ENCODE peak calls at places on chromosomes 2 and 18, in five cellular contexts. V is HepG2, F is K562, C is GM12878, Z is upper lobe of left lung. W is an unnamed sample.

GRCh38 chr2:22957441-22957840 is 427.5 kb upstream of the KLHL29 start:
- ATAC-seq in V (no peak), F (no peak), C (no peak), Z (no peak), W (no peak)

GRCh38 chr2:144201126-144201525 is 318.8 kb downstream of the ZEB2 start:
- ATAC-seq in V (no peak), F (no peak), C (no peak), Z (no peak), W (no peak)

GRCh38 chr18:74526478-74526877 is 7.8 kb upstream of the CNDP1 start:
- ATAC-seq in V (no peak), F (no peak), C (no peak), Z (no peak), W (no peak)

GRCh38 chr2:218445602-218446001 is 26.7 kb downstream of the VIL1 start:
- ATAC-seq in V (no peak), F (no peak), C (no peak), Z (no peak), W (no peak)

GRCh38 chr2:239285071-239285931 is 115.5 kb downstream of the HDAC4 start:
- ATAC-seq in V (peak), F (peak), C (peak), Z (peak), W (peak)

GRCh38 chr2:38791747-38792146 is 13.7 kb downstream of the GEMIN6 start:
- ATAC-seq in V (no peak), F (no peak), C (no peak), Z (no peak), W (no peak)

GRCh38 chr2:232655392-232655791 is 22.0 kb downstream of the EFHD1 start:
- ATAC-seq in V (no peak), F (no peak), C (no peak), Z (no peak), W (peak)

GRCh38 chr2:217142649-217143266 is 282.9 kb upstream of the TNP1 start:
- ATAC-seq in V (peak), F (peak), C (no peak), Z (no peak), W (no peak)

GRCh38 chr2:160457588-160457987 is 36.0 kb downstream of the RBMS1 start:
- ATAC-seq in V (no peak), F (no peak), C (peak), Z (no peak), W (no peak)

GRCh38 chr18:63977040-63977439 is 7.2 kb downstream of the SERPINB8 start:
- ATAC-seq in V (no peak), F (no peak), C (no peak), Z (no peak), W (no peak)

GRCh38 chr2:42191285-42192009 is 22.3 kb downstream of the EML4 start:
- ATAC-seq in V (peak), F (no peak), C (no peak), Z (no peak), W (no peak)

GRCh38 chr18:21958256-21958655 is 211.1 kb upstream of the GATA6 start:
- ATAC-seq in V (peak), F (no peak), C (no peak), Z (no peak), W (no peak)

DNA sequence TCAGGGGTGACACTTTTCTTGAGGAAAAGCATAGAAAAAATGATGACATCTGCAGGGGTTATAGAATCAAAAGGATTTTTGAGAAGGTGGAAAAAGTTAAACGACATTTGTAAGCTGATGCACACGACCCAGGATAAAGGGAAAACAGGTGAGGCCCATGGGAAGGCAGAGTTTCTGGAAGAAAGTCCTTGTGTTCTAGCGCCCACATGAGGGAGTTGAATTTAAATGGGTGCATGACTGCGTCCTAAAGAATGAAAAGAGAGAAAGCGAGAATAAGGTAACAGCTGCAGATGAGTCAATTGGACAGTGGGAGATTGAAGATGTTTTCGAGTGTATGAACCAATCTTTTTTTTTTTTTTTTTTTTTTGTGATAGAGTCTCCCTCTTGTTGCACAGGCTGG is 158.1 kb downstream of the GALR1 start:
- ATAC-seq in V (no peak), F (no peak), C (no peak), Z (no peak), W (no peak)
- TF ChIP-seq CTCF in V (peak), F (no peak), C (no peak), Z (no peak), W (no peak)

DNA sequence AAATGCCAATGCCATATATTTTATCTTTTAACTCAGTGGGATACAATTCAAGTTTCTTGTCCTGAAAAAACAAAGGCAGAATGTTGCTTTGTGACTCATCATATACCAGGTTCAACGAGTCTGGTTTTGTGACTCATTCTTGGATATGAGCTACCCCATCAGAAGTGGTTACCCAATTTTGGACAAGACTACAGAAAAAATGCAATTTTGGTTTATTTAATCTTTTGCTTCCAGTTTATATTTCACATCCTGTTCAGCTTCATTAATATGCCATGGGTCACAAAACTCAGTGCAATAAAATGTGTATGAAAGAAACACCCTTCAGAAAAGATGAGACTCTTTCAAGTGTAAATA is 25.0 kb downstream of the FN1 start:
- ATAC-seq in V (no peak), F (no peak), C (peak), Z (no peak), W (peak)
- TF ChIP-seq EP300 in V (peak), F (no peak), C (no peak), Z (no peak), W (no peak)

GRCh38 chr2:187390891-187391290 is 57.2 kb downstream of the CALCRL start:
- ATAC-seq in V (no peak), F (no peak), C (no peak), Z (no peak), W (no peak)

GRCh38 chr2:187397870-187398269 is 50.2 kb downstream of the CALCRL start:
- ATAC-seq in V (no peak), F (no peak), C (no peak), Z (no peak), W (no peak)

GRCh38 chr2:187395276-187396015 is 52.6 kb downstream of the CALCRL start:
- ATAC-seq in V (no peak), F (no peak), C (no peak), Z (no peak), W (no peak)
- TF ChIP-seq POLR2AphosphoS5 in V (no peak), F (no peak), C (no peak), Z (no peak), W (no peak)

GRCh38 chr2:32900246-32901000 is 46.3 kb upstream of the LTBP1 start:
- ATAC-seq in V (peak), F (peak), C (no peak), Z (no peak), W (no peak)
- TF ChIP-seq CTCF in V (no peak), F (no peak), C (no peak), Z (no peak), W (no peak)

DNA sequence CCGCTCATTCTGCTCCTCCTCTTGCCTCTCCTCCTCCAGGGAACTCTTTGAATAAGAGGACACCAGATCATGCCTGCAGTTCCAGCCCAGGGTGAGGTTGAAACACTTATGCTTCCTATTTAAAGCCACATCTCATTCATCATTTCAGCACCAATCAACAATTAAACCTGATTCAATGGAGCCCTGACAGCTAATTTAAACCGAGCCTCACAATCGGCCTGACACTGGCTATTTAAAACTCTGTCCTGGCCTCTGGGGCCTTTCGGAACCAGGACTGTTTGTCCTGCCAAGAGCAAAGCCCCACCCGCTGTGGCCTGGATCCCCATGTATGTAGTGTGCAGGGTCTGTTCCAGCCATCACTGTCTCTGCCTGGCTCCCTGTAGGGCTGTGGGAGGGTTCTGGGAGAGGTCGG is 97.5 kb downstream of the MCFD2 start:
- ATAC-seq in V (no peak), F (no peak), C (no peak), Z (peak), W (peak)
- TF ChIP-seq EP300 in V (no peak), F (no peak), C (no peak), Z (peak), W (peak)

DNA sequence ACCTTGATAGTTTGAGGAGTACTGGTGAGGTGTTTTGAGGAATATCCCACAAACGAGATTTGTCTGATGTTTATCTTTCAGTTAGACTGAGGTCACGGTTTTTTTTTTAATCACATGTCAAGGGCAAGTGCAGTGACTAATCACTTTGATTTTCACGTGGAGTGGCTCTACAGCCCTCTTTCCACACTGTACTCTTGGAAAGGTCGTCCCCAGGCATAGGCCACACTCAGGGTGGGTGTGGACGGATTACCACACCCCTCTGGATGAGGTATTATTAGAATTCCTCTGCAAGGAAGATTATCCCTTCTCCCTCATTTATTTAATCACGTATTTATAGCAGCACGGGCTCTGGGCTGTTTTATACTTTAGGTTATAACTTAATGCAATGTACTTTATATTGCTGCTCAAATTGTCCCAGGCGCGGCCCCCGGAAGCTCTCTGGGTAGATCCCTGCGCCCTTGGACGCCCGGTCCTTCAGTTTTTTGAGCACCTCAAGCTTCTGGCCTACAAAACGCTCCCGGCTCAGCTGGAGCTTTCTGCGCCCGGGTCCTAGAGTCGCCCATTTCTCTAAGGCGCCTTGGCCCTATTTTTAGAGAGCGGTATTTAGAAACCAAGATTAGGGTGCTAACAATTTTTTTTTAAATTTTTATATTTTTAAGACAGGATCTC is 515 bp upstream of the PLEKHB2 start:
- ATAC-seq in V (peak), F (peak), C (peak), Z (peak), W (peak)
- TF ChIP-seq POLR2AphosphoS5 in V (no peak), F (no peak), C (peak), Z (peak), W (peak)

DNA sequence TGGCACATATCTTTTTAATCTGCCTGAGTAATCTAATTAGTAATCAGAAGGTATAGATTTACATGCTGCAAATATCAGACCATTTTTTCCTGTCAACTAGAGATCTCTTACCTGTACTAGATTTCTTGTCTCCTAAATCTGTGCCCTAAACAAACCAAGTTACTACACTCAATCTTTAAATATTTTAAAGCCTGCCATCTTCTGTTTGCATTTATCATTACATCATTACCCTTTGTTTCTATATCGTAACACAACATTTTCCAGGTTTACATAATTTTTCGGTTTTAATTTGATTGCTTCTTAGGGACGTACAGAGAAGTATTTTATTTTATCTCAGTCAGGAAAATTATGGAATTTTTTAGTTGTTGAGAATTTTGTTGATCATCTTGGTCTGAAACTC is 25.7 kb downstream of the PSMA8 start:
- ATAC-seq in V (no peak), F (peak), C (peak), Z (no peak), W (no peak)
- TF ChIP-seq CTCF in V (no peak), F (no peak), C (peak), Z (no peak), W (no peak)

DNA sequence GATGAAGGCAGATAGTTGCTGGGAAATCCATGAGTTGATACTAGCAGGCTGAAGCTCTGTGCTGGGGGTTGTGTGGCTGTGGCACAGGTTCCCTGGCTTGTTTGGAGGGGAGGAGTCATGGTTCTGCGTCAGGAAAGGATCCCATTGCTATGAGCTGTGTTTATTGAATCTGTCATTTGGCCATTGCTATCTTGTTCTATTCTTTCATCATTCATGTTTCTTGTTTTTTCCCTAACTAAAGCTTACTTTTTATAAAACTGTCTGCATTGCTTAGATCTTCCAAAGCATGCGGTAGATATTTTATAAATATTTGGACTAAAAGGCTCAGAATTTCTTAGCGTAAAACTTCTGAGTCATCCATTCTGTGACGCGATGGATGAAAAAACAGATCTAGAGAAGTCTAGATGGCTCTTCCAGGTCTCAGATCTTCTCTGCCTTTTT is 335.3 kb downstream of the PTPRM start:
- ATAC-seq in V (no peak), F (no peak), C (no peak), Z (no peak), W (peak)
- TF ChIP-seq EP300 in V (no peak), F (no peak), C (no peak), Z (no peak), W (no peak)

W was measured in gastroesophageal sphincter.